ENCODE peak calls at places on chromosome 18, in five cellular contexts. One of them, this sample, is unnamed.

GRCh38 chr18:45250479-45250878 is 364.8 kb upstream of the SLC14A2 start:
- DNase-seq in OCI-LY7: no peak
- DNase-seq in neuronal stem cell: no peak
- DNase-seq in fibroblast of lung: no peak
- DNase-seq in Karpas-422: no peak
- DNase-seq in this sample: no peak

GRCh38 chr18:21327101-21327500 is 85.1 kb downstream of the GREB1L start:
- DNase-seq in OCI-LY7: no peak
- DNase-seq in neuronal stem cell: no peak
- DNase-seq in fibroblast of lung: no peak
- DNase-seq in Karpas-422: no peak
- DNase-seq in this sample: no peak

GRCh38 chr18:58640428-58640805 is 11.5 kb upstream of the ALPK2 start:
- DNase-seq in OCI-LY7: no peak
- DNase-seq in neuronal stem cell: no peak
- DNase-seq in fibroblast of lung: peak; percentile 38
- DNase-seq in Karpas-422: no peak
- DNase-seq in this sample: no peak

GRCh38 chr18:63848159-63848558 is 39.3 kb upstream of the SERPINB2 start:
- DNase-seq in OCI-LY7: peak; percentile 12
- DNase-seq in neuronal stem cell: peak; percentile 43
- DNase-seq in fibroblast of lung: peak; percentile 58
- DNase-seq in Karpas-422: peak; percentile 82
- DNase-seq in this sample: peak; percentile 23

GRCh38 chr18:75207298-75208054 is 1.5 kb downstream of the PTGR3 start:
- DNase-seq in OCI-LY7: no peak
- DNase-seq in neuronal stem cell: peak; percentile 18
- DNase-seq in fibroblast of lung: peak; percentile 65
- DNase-seq in Karpas-422: peak; percentile 51
- DNase-seq in this sample: no peak

GRCh38 chr18:48541026-48541746 is 2.4 kb downstream of the CTIF start:
- DNase-seq in OCI-LY7: no peak
- DNase-seq in neuronal stem cell: peak; percentile 65
- DNase-seq in fibroblast of lung: peak; percentile 87
- DNase-seq in Karpas-422: no peak
- DNase-seq in this sample: peak; percentile 43

GRCh38 chr18:75697493-75697892 is 270.0 kb upstream of the SMIM21 start:
- DNase-seq in OCI-LY7: no peak
- DNase-seq in neuronal stem cell: no peak
- DNase-seq in fibroblast of lung: no peak
- DNase-seq in Karpas-422: no peak
- DNase-seq in this sample: no peak

GRCh38 chr18:79068299-79068945 is 772 bp upstream of the ATP9B start:
- DNase-seq in OCI-LY7: no peak
- DNase-seq in neuronal stem cell: no peak
- DNase-seq in fibroblast of lung: peak; percentile 16
- DNase-seq in Karpas-422: no peak
- DNase-seq in this sample: no peak

GRCh38 chr18:58038063-58038462 is 6.0 kb upstream of the NEDD4L start:
- DNase-seq in OCI-LY7: no peak
- DNase-seq in neuronal stem cell: no peak
- DNase-seq in fibroblast of lung: no peak
- DNase-seq in Karpas-422: peak; percentile 82
- DNase-seq in this sample: no peak

GRCh38 chr18:41060967-41061366 is 894.1 kb upstream of the PIK3C3 start:
- DNase-seq in OCI-LY7: no peak
- DNase-seq in neuronal stem cell: no peak
- DNase-seq in fibroblast of lung: no peak
- DNase-seq in Karpas-422: no peak
- DNase-seq in this sample: no peak

GRCh38 chr18:56789004-56789888 is 138.1 kb downstream of the WDR7 start:
- DNase-seq in OCI-LY7: peak; percentile 28
- DNase-seq in neuronal stem cell: no peak
- DNase-seq in fibroblast of lung: no peak
- DNase-seq in Karpas-422: peak; percentile 82
- DNase-seq in this sample: peak; percentile 48

GRCh38 chr18:46502444-46502843 is 154.6 kb downstream of the LOXHD1 start:
- DNase-seq in OCI-LY7: no peak
- DNase-seq in neuronal stem cell: peak; percentile 66
- DNase-seq in fibroblast of lung: peak; percentile 5
- DNase-seq in Karpas-422: peak; percentile 55
- DNase-seq in this sample: peak; percentile 26

GRCh38 chr18:54958711-54959625 is at the start of gene CCDC68:
- DNase-seq in OCI-LY7: no peak
- DNase-seq in neuronal stem cell: peak; percentile 21
- DNase-seq in fibroblast of lung: peak; percentile 42
- DNase-seq in Karpas-422: no peak
- DNase-seq in this sample: peak; percentile 51

GRCh38 chr18:48104703-48105102 is 174.2 kb upstream of the SMAD2 start:
- DNase-seq in OCI-LY7: no peak
- DNase-seq in neuronal stem cell: no peak
- DNase-seq in fibroblast of lung: no peak
- DNase-seq in Karpas-422: no peak
- DNase-seq in this sample: no peak

DNA sequence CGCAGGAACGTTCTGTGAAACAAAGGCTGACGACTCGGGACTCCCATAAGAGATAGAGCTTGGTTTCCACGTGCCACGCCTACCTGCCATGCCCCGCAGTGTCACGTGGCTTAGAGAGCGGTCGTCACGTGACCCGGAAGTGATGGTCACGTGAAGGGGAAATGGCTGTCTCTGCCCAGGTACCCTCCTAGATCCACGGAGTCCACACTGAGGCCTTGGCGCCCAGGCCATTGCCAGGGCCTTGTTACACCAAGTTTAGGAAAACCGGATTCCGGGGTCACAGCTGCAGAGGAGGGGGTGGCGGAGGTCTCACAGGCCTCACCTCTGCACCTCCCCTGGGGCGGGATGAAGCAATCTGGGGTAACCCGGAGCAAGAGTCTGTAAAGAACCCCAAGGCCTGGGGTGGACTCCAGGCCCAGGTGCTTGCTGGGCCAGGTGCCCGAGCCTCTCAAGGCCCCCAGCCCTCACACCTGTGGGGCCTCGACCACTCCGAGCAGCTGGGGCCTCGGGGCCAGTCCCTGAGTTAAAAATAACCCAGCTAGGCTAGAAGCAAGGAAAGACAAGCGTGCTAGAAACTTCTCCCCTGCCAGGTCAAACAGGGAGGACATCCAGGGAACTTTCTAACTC is 113.5 kb upstream of the ZNF236 start:
- DNase-seq in OCI-LY7: no peak
- DNase-seq in neuronal stem cell: no peak
- DNase-seq in fibroblast of lung: no peak
- DNase-seq in Karpas-422: no peak
- DNase-seq in this sample: no peak
- H2AFZ ChIP-seq in OCI-LY7: no peak overlapping the region
- H2AFZ ChIP-seq in neuronal stem cell: peak overlapping the region; percentile 87
- H2AFZ ChIP-seq in fibroblast of lung: no peak overlapping the region
- H2AFZ ChIP-seq in Karpas-422: no peak overlapping the region
- H2AFZ ChIP-seq in this sample: no peak overlapping the region

GRCh38 chr18:61643884-61644647 is 248.7 kb downstream of the RNF152 start:
- DNase-seq in OCI-LY7: peak; percentile 7
- DNase-seq in neuronal stem cell: no peak
- DNase-seq in fibroblast of lung: no peak
- DNase-seq in Karpas-422: no peak
- DNase-seq in this sample: no peak
- H2AFZ ChIP-seq in OCI-LY7: peak overlapping the region; percentile 19
- H2AFZ ChIP-seq in neuronal stem cell: no peak overlapping the region
- H2AFZ ChIP-seq in fibroblast of lung: no peak overlapping the region
- H2AFZ ChIP-seq in Karpas-422: no peak overlapping the region
- H2AFZ ChIP-seq in this sample: no peak overlapping the region

GRCh38 chr18:33440011-33440383 is 524 bp downstream of the CCDC178 start:
- DNase-seq in OCI-LY7: peak; percentile 8
- DNase-seq in neuronal stem cell: peak; percentile 48
- DNase-seq in fibroblast of lung: peak; percentile 76
- DNase-seq in Karpas-422: no peak
- DNase-seq in this sample: peak; percentile 33
- H2AFZ ChIP-seq in OCI-LY7: no peak overlapping the region
- H2AFZ ChIP-seq in neuronal stem cell: peak overlapping the region; percentile 90
- H2AFZ ChIP-seq in fibroblast of lung: no peak overlapping the region
- H2AFZ ChIP-seq in Karpas-422: no peak overlapping the region
- H2AFZ ChIP-seq in this sample: peak overlapping the region; percentile 47

GRCh38 chr18:77110936-77111335 is 21.6 kb downstream of the MBP start:
- DNase-seq in OCI-LY7: no peak
- DNase-seq in neuronal stem cell: no peak
- DNase-seq in fibroblast of lung: no peak
- DNase-seq in Karpas-422: no peak
- DNase-seq in this sample: no peak
- H2AFZ ChIP-seq in OCI-LY7: no peak overlapping the region
- H2AFZ ChIP-seq in neuronal stem cell: no peak overlapping the region
- H2AFZ ChIP-seq in fibroblast of lung: no peak overlapping the region
- H2AFZ ChIP-seq in Karpas-422: no peak overlapping the region
- H2AFZ ChIP-seq in this sample: no peak overlapping the region

GRCh38 chr18:23498062-23498582 is 5.2 kb upstream of the RMC1 start:
- DNase-seq in OCI-LY7: peak; percentile 43
- DNase-seq in neuronal stem cell: no peak
- DNase-seq in fibroblast of lung: no peak
- DNase-seq in Karpas-422: no peak
- DNase-seq in this sample: no peak

GRCh38 chr18:23495723-23496440 is 7.4 kb upstream of the RMC1 start:
- DNase-seq in OCI-LY7: no peak
- DNase-seq in neuronal stem cell: no peak
- DNase-seq in fibroblast of lung: no peak
- DNase-seq in Karpas-422: no peak
- DNase-seq in this sample: no peak

GRCh38 chr18:23498877-23499570 is 4.3 kb upstream of the RMC1 start:
- DNase-seq in OCI-LY7: peak; percentile 93
- DNase-seq in neuronal stem cell: no peak
- DNase-seq in fibroblast of lung: peak; percentile 67
- DNase-seq in Karpas-422: peak; percentile 90
- DNase-seq in this sample: peak; percentile 65

GRCh38 chr18:23493654-23494053 is 9.7 kb upstream of the RMC1 start:
- DNase-seq in OCI-LY7: no peak
- DNase-seq in neuronal stem cell: no peak
- DNase-seq in fibroblast of lung: no peak
- DNase-seq in Karpas-422: no peak
- DNase-seq in this sample: no peak

DNA sequence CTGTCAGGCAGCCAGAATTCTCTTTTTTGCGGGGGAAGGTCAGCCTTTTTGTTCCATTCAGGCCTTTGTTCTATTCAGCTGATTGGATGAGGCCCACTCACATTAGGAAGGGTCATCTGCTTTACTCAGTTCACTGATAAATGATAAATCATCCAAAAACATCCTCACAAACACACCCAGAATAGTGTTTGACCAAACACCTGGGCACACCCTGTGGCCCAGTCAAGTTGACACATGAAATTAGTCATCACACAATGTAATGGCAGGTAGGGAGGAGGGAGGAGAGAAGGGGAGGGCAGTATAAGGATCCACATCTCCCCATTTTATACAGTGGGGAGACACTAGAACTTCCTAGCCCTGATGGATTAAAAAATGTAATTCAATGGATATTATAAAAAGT is 8.3 kb upstream of the RMC1 start:
- DNase-seq in OCI-LY7: no peak
- DNase-seq in neuronal stem cell: no peak
- DNase-seq in fibroblast of lung: no peak
- DNase-seq in Karpas-422: no peak
- DNase-seq in this sample: no peak
- H2AFZ ChIP-seq in OCI-LY7: no peak overlapping the region
- H2AFZ ChIP-seq in neuronal stem cell: no peak overlapping the region
- H2AFZ ChIP-seq in fibroblast of lung: no peak overlapping the region
- H2AFZ ChIP-seq in Karpas-422: no peak overlapping the region
- H2AFZ ChIP-seq in this sample: no peak overlapping the region

GRCh38 chr18:23133860-23134779 is 1.2 kb upstream of the CABLES1 start:
- DNase-seq in OCI-LY7: peak; percentile 95
- DNase-seq in neuronal stem cell: no peak
- DNase-seq in fibroblast of lung: no peak
- DNase-seq in Karpas-422: no peak
- DNase-seq in this sample: peak; percentile 58

GRCh38 chr18:23137093-23137640 is 1.9 kb downstream of the CABLES1 start:
- DNase-seq in OCI-LY7: peak; percentile 39
- DNase-seq in neuronal stem cell: peak; percentile 21
- DNase-seq in fibroblast of lung: peak; percentile 48
- DNase-seq in Karpas-422: no peak
- DNase-seq in this sample: no peak

GRCh38 chr18:23134780-23135678 is at the start of gene CABLES1:
- DNase-seq in OCI-LY7: peak; percentile 63
- DNase-seq in neuronal stem cell: peak; percentile 48
- DNase-seq in fibroblast of lung: peak; percentile 63
- DNase-seq in Karpas-422: no peak
- DNase-seq in this sample: no peak

GRCh38 chr18:23136326-23137092 is 1.2 kb downstream of the CABLES1 start:
- DNase-seq in OCI-LY7: no peak
- DNase-seq in neuronal stem cell: peak; percentile 23
- DNase-seq in fibroblast of lung: peak; percentile 49
- DNase-seq in Karpas-422: no peak
- DNase-seq in this sample: no peak

GRCh38 chr18:23135679-23136325 is 517 bp downstream of the CABLES1 start:
- DNase-seq in OCI-LY7: peak; percentile 58
- DNase-seq in neuronal stem cell: peak; percentile 30
- DNase-seq in fibroblast of lung: peak; percentile 52
- DNase-seq in Karpas-422: no peak
- DNase-seq in this sample: no peak
- H2AFZ ChIP-seq in OCI-LY7: no peak overlapping the region
- H2AFZ ChIP-seq in neuronal stem cell: peak overlapping the region; percentile 99
- H2AFZ ChIP-seq in fibroblast of lung: no peak overlapping the region
- H2AFZ ChIP-seq in Karpas-422: no peak overlapping the region
- H2AFZ ChIP-seq in this sample: no peak overlapping the region

GRCh38 chr18:69992776-69993175 is 45.1 kb upstream of the CD226 start:
- DNase-seq in OCI-LY7: no peak
- DNase-seq in neuronal stem cell: no peak
- DNase-seq in fibroblast of lung: peak; percentile 48
- DNase-seq in Karpas-422: no peak
- DNase-seq in this sample: no peak
- H2AFZ ChIP-seq in OCI-LY7: no peak overlapping the region
- H2AFZ ChIP-seq in neuronal stem cell: no peak overlapping the region
- H2AFZ ChIP-seq in fibroblast of lung: no peak overlapping the region
- H2AFZ ChIP-seq in Karpas-422: no peak overlapping the region
- H2AFZ ChIP-seq in this sample: no peak overlapping the region